ENCODE peak calls at places on chromosomes 11 and 22, in ten cellular contexts. H is transverse colon, G is colonic mucosa, B is IMR-90, L is A549, K is heart left ventricle, D is neural progenitor cell, W is sigmoid colon, Y is K562, R is stomach. O is an unnamed sample.
A peak's percentile ranks its signal among the peaks of the same experiment; 100 is the strongest.

GRCh38 chr11:6735306-6735705 is 36.5 kb downstream of the OR2AG2 start:
- DNase-seq in H (no peak), K (no peak), B (no peak), L (no peak), R (no peak), W (no peak), Y (no peak), G (no peak), D (no peak), O (no peak)

GRCh38 chr11:107740256-107740655 is 28.4 kb upstream of the SLN start:
- DNase-seq in G (no peak), Y (no peak), D (no peak), W (no peak), H (no peak), L (no peak), K (no peak), B (no peak), R (no peak), O (no peak)

GRCh38 chr22:49660794-49661781 is 166.6 kb downstream of the BRD1 start:
- DNase-seq in H (peak; percentile 1), Y (no peak), G (no peak), R (no peak), L (no peak), B (no peak), K (no peak), W (peak; percentile 49), D (no peak), O (no peak)

GRCh38 chr11:123799438-123799837 is 6.7 kb downstream of the OR6M1 start:
- DNase-seq in H (no peak), L (no peak), K (no peak), Y (no peak), W (no peak), D (no peak), R (no peak), G (no peak), B (no peak), O (no peak)

GRCh38 chr11:74675761-74676160 is 55.5 kb downstream of the CHRDL2 start:
- DNase-seq in L (no peak), R (no peak), W (no peak), H (no peak), K (no peak), B (no peak), D (peak; percentile 40), Y (no peak), G (no peak), O (no peak)

GRCh38 chr11:133957926-133958325 is 1.2 kb upstream of the IGSF9B start:
- DNase-seq in L (no peak), K (no peak), G (no peak), B (no peak), R (no peak), D (no peak), W (no peak), H (no peak), Y (no peak), O (peak; percentile 69)

GRCh38 chr22:28801845-28802594 is 1.7 kb upstream of the XBP1 start:
- DNase-seq in Y (peak; percentile 76), G (peak; percentile 65), B (no peak), D (no peak), R (peak; percentile 65), K (no peak), H (peak; percentile 38), L (no peak), W (no peak), O (no peak)

GRCh38 chr22:42296381-42296853 is 26.0 kb upstream of the TCF20 start:
- DNase-seq in W (peak; percentile 75), L (no peak), B (no peak), Y (no peak), R (peak; percentile 30), D (no peak), H (peak; percentile 50), K (peak; percentile 79), G (no peak), O (no peak)

GRCh38 chr11:104343578-104343977 is 179.6 kb upstream of the PDGFD start:
- DNase-seq in W (no peak), R (no peak), K (no peak), L (peak; percentile 0), B (peak; percentile 7), H (no peak), G (no peak), Y (no peak), D (peak; percentile 27), O (no peak)

DNA sequence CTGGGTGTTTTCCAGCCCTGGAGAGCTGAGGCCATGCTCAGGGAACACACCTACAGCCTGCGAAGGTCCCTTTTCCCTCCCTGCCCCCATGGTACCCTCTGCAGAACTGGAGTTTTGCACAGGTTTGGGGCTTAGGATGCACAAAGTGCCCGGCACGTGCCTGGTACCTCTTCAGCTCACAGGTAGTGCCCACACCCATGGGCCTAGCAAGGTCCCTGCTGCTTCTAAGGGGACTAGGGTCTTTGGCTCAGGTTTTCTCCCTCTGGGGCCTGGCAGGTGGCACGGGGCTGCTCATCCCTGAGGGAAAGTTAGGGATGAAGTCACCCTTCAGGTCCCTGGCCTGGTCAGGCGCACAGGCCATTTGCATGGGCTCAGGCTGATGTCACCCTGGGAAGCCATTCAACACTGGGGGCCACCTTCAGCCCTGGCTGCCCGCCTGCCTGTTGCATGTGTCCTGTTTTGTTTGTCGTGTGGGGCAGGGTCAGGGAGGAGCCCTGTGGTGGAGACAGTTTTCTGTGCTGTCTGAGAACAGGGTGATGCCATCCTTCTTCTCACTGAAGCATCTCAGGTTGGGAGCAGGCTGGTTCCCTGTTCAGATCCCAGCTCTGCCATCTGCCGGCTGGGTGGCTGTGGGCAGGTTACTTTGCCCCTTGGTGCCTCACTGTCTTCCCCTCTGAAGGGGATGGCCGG is 68.3 kb upstream of the CRYBB3 start:
- DNase-seq in D (no peak), H (peak; percentile 30), B (no peak), R (no peak), Y (no peak), L (no peak), W (no peak), K (no peak), G (peak; percentile 50), O (no peak)
- H3K4me1 ChIP-seq in D (peaks cover 35% of the 10 kb centered on the region), H (peaks cover 58% of the 10 kb centered on the region), B (no peaks in the 10 kb centered on the region), R (peaks cover 37% of the 10 kb centered on the region), Y (no peaks in the 10 kb centered on the region), L (no peaks in the 10 kb centered on the region), W (peaks cover 22% of the 10 kb centered on the region), K (peaks cover 5% of the 10 kb centered on the region), G (peaks cover 22% of the 10 kb centered on the region), O (peaks cover 30% of the 10 kb centered on the region)

DNA sequence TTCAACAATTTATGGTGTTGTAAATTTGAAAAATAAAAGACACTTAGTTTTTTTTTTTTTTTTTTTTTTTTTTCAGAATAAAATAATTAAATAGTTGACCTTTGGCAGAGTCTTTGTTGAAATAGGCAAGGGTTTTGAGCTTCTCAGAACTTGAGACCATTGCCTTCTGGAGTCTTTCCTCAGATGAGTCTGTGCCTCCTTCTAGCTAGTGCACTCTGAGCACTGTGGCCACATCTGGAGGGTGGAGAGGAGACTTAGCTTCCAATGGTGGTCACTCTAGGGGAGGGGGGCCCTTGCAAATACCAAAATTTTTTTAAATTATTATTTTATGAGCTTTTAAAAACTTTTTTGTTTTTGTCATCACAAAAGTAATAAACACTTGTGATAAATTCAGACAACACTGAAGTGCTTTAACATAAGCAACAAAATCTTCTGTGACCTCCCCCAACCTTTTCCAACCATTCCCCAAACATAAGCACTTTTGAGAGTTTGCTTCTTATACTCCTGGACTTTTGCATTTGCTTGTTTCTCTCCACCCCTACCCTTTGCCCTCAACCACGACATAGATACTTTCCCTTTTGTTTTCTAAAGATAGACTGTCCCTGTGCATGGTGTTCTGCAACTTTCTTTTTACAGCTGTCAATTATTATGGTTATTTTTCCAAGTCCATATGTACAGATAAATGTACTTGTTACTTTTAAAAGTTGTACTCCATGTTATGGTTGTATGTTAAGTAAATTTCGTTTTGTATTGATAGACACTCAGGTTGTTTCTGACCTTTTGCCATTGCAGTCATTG is 41.1 kb downstream of the BMAL1 start:
- DNase-seq in D (no peak), R (no peak), H (no peak), Y (no peak), W (no peak), G (no peak), B (no peak), K (no peak), L (no peak), O (no peak)
- H3K27ac ChIP-seq in D (no peak overlapping the region), R (no peak overlapping the region), H (no peak overlapping the region), Y (no peak overlapping the region), W (no peak overlapping the region), G (no peak overlapping the region), B (no peak overlapping the region), K (no peak overlapping the region), L (no peak overlapping the region), O (no peak overlapping the region)

GRCh38 chr11:61922539-61922938 is 5.2 kb upstream of the RAB3IL1 start:
- DNase-seq in W (peak; percentile 95), D (no peak), B (peak; percentile 48), Y (peak; percentile 88), K (peak; percentile 90), G (peak; percentile 69), L (no peak), H (peak; percentile 55), R (peak; percentile 36), O (no peak)
- H3K4me1 ChIP-seq in W (peaks cover 11% of the 10 kb centered on the region), D (peaks cover 16% of the 10 kb centered on the region), B (peaks cover 14% of the 10 kb centered on the region), Y (peaks cover 49% of the 10 kb centered on the region), K (peaks cover 22% of the 10 kb centered on the region), G (no peaks in the 10 kb centered on the region), L (peaks cover 33% of the 10 kb centered on the region), H (peaks cover 30% of the 10 kb centered on the region), R (peaks cover 27% of the 10 kb centered on the region), O (peaks cover 5% of the 10 kb centered on the region)

DNA sequence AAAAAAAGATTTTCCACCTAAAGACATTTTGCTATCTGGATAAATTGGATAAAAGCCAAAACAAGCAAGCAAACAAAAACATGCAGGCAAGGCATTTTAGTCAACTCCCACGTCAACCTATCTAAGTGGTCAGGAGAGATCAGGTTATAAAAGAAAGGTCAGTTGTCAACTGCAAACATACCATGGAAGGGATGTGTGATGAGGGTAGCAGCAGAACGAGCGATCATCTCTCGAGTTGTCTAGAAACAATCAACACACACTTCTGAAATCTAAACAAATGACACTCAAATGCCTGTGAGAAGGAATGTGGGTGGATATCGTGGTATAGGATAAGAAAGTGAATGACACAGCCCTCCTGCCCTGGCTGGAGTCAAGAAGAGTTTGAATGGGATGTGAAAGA is 10.9 kb downstream of the MTCH2 start:
- DNase-seq in K (no peak), G (no peak), D (no peak), L (no peak), B (peak; percentile 19), Y (no peak), R (no peak), H (no peak), W (no peak), O (no peak)
- H3K27ac ChIP-seq in K (no peak overlapping the region), G (no peak overlapping the region), D (no peak overlapping the region), L (no peak overlapping the region), B (no peak overlapping the region), Y (no peak overlapping the region), R (no peak overlapping the region), H (no peak overlapping the region), W (no peak overlapping the region), O (no peak overlapping the region)

DNA sequence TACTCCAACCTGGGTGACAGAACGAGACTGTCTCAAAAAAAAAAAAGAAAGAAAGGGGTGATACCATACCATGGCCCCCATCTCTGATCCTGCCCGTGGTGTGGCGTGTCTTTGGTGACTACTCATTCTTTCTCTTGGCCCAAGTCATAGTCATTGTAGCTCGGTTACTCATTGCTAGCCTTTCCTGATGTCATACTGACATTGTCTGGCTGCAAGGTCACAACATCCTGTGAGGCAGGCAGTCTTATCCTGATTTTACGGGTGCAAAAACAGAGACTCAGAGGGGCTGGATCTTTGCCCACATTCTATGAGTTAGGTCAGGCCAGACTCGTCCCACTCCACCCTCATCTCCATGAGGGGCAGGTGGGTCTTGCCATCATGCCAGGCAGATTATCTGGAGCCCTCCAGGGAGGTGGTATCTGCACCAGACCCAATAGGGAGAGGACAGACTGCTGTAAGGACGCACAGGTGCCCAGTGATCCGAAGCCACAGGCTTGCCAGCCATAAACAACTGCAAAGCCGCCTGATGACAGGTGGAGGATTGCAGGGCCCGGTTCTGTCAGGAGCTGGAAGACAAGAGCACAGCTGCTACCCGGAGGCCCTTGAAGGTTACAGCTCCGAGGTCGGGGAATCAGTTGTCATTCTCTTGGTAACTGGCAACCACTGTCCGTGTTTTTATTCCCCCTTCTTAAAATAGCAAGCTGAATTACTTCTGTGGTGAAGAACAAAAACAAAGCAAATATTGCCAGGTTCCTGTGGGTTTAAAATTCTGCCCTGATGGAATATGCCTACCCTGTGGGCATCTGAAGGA is 13.8 kb downstream of the TOM1 start:
- DNase-seq in B (peak; percentile 96), Y (peak; percentile 31), D (no peak), G (no peak), L (peak; percentile 21), W (peak; percentile 67), H (no peak), R (peak; percentile 24), K (peak; percentile 81), O (no peak)
- H3K4me1 ChIP-seq in B (peaks cover 18% of the 10 kb centered on the region), Y (no peaks in the 10 kb centered on the region), D (peaks cover 17% of the 10 kb centered on the region), G (peaks cover 39% of the 10 kb centered on the region), L (peaks cover 37% of the 10 kb centered on the region), W (peaks cover 49% of the 10 kb centered on the region), H (peaks cover 56% of the 10 kb centered on the region), R (peaks cover 35% of the 10 kb centered on the region), K (peaks cover 56% of the 10 kb centered on the region), O (peaks cover 13% of the 10 kb centered on the region)